ENCODE peak calls at places on chromosome 13, in four cellular contexts. G, K, Q and U are unnamed samples.

GRCh38 chr13:50529154-50529882 is 314.2 kb downstream of the DLEU7 start:
- DNase-seq in Q (peak), K (peak), G (no peak), U (peak)

GRCh38 chr13:75402787-75403186 is 79.2 kb downstream of the TBC1D4 start:
- DNase-seq in G (no peak), Q (no peak), K (no peak), U (no peak)

GRCh38 chr13:110127986-110128511 is 178.9 kb downstream of the COL4A1 start:
- DNase-seq in Q (no peak), G (no peak), K (no peak), U (peak)

GRCh38 chr13:30559274-30559673 is 58.4 kb upstream of the USPL1 start:
- DNase-seq in K (no peak), Q (no peak), G (no peak), U (no peak)

GRCh38 chr13:68428292-68428691 is 1198.2 kb upstream of the PCDH9 start:
- DNase-seq in G (no peak), Q (no peak), K (no peak), U (no peak)

GRCh38 chr13:93249918-93250306 is 23.3 kb downstream of the GPC6 start:
- DNase-seq in G (no peak), K (no peak), Q (no peak), U (no peak)

GRCh38 chr13:44437356-44438233 is 64.0 kb downstream of the SERP2 start:
- DNase-seq in Q (peak), G (no peak), K (peak), U (peak)

GRCh38 chr13:33349996-33350826 is 64.7 kb upstream of the STARD13 start:
- DNase-seq in G (no peak), Q (no peak), K (no peak), U (peak)

GRCh38 chr13:99425485-99426341 is 75.6 kb upstream of the TM9SF2 start:
- DNase-seq in G (peak), K (no peak), Q (no peak), U (no peak)

GRCh38 chr13:69910800-69911199 is 196.8 kb upstream of the ATXN8OS start:
- DNase-seq in K (no peak), G (no peak), Q (no peak), U (no peak)

GRCh38 chr13:21501709-21502108 is 42.6 kb upstream of the ZDHHC20 start:
- DNase-seq in K (no peak), G (no peak), Q (peak), U (no peak)

GRCh38 chr13:46667687-46668281 is 114.8 kb downstream of the LRCH1 start:
- DNase-seq in G (no peak), K (no peak), Q (no peak), U (no peak)

GRCh38 chr13:37984357-37984756 is 114.8 kb upstream of the TRPC4 start:
- DNase-seq in G (no peak), K (peak), Q (peak), U (no peak)

GRCh38 chr13:106104281-106104901 is 431.1 kb downstream of the EFNB2 start:
- DNase-seq in G (no peak), Q (peak), K (no peak), U (peak)

GRCh38 chr13:66657165-66657895 is 572.8 kb downstream of the PCDH9 start:
- DNase-seq in Q (peak), K (no peak), G (no peak), U (peak)

GRCh38 chr13:110559429-110559943 is 2.0 kb downstream of the RAB20 start:
- DNase-seq in G (no peak), K (no peak), Q (no peak), U (peak)

GRCh38 chr13:28140433-28141125 is 2.2 kb downstream of the PAN3 start:
- DNase-seq in G (no peak), Q (no peak), K (no peak), U (peak)

GRCh38 chr13:51525567-51526165 is 58.6 kb upstream of the WDFY2 start:
- DNase-seq in K (no peak), G (no peak), Q (peak), U (peak)

GRCh38 chr13:109989686-109990085 is 203.3 kb upstream of the IRS2 start:
- DNase-seq in G (no peak), Q (no peak), K (no peak), U (peak)

GRCh38 chr13:66225071-66225470 is 1005.1 kb downstream of the PCDH9 start:
- DNase-seq in Q (no peak), G (no peak), K (no peak), U (no peak)

GRCh38 chr13:28865951-28866350 is 45.8 kb downstream of the MTUS2 start:
- DNase-seq in G (no peak), K (no peak), Q (no peak), U (no peak)

GRCh38 chr13:99289674-99290337 is 17.4 kb downstream of the GPR183 start:
- DNase-seq in K (no peak), Q (no peak), G (no peak), U (no peak)

GRCh38 chr13:72221276-72221962 is 354.4 kb upstream of the DACH1 start:
- DNase-seq in Q (peak), G (no peak), K (peak), U (no peak)

GRCh38 chr13:23289917-23290357 is 109.2 kb downstream of the SGCG start:
- DNase-seq in G (no peak), K (peak), Q (peak), U (peak)

GRCh38 chr13:70703755-70704154 is 595.5 kb upstream of the KLHL1 start:
- DNase-seq in K (no peak), G (no peak), Q (no peak), U (no peak)

GRCh38 chr13:109715902-109716301 is 70.5 kb downstream of the IRS2 start:
- DNase-seq in K (peak), G (no peak), Q (peak), U (peak)

GRCh38 chr13:31361673-31362072 is 161.9 kb downstream of the B3GLCT start:
- DNase-seq in K (no peak), Q (no peak), G (no peak), U (no peak)

GRCh38 chr13:73060251-73061160 is 1.7 kb downstream of the KLF5 start:
- DNase-seq in Q (no peak), G (no peak), K (peak), U (peak)

GRCh38 chr13:42380420-42381164 is 108.6 kb downstream of the AKAP11 start:
- DNase-seq in K (no peak), G (peak), Q (no peak), U (no peak)
- TF ChIP-seq ELK1 in K (no peak), G (no peak), Q (no peak), U (no peak)

DNA sequence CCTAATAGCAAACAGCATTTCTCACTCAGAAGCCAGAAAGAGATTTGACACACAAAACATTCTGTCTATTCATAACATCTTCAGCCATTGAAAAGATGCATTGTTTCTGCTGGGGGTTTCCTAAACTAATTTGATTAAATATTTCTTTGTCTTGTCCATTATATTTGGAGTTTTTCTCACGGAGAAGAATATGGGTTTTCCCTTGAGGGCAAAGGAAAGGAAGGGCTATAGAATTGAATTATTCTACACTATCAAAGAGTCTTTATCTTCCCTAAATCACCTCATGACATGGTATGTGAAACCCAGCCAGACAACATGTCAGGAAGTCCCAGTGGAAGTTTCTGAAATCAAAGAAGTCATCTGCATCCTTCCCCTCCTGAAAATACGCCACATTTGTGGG is 186.4 kb downstream of the SHISA2 start:
- DNase-seq in K (no peak), G (no peak), Q (no peak), U (no peak)
- TF ChIP-seq ELK1 in K (no peak), G (no peak), Q (no peak), U (no peak)

GRCh38 chr13:82879921-82880320 is 1002.4 kb downstream of the SLITRK1 start:
- DNase-seq in Q (no peak), K (no peak), G (no peak), U (no peak)

DNA sequence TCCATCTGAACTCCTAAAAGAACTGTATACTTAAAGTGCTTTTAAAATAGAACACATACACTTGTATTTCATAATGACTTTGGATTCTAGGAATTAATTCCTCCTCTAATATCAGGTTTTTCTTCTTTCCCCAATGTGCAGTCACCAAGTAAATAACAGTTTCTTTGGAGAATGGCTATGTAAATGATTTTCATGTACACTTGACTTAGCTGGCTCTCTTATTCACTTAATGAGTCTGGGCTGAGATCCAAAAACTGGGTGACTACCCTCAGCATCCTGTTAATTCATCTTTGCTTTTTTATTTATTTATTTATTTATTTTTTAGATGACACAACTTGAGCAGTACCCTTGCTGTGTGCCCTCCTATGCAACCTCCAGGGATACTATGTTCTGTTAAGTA is 1003.7 kb downstream of the SLITRK1 start:
- DNase-seq in Q (no peak), K (no peak), G (no peak), U (no peak)
- TF ChIP-seq ELK1 in Q (no peak), K (no peak), G (no peak), U (no peak)

DNA sequence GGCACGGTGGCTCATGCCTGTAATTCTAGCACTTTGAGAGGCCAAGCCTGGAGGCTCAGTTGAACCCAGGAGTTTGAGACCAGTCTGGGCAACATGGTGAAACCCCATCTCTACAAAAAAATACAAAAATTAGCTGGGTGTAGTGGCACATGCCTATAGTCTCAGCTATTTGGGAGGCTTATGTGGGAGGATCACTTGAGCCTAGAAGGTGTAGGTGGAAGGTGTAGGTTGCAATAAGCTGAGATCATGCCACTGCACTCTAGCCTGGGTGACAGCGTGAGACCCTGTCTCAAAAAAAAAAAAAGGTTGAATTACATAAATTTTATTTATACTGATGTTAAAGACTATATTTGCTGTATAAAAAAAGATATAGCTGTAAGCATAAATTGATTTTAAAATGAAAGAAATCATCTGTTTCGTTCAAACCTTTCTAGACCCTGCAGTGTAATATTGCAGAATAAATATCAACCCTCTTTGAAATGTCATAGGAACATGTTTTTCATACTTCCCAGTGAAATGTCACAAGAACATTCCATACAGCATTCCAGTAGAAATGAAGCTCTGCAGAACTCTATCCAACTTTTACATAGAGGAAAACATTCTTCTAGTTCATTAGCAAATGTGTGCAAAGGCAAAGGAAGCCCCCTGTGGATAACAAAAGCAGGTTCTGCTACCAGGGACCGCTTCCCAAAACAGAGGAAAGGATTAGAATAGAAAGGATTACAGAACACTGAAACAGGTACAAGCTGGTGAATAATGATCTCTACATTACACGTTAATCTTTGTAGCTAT is 76.0 kb downstream of the CAB39L start:
- DNase-seq in Q (no peak), G (no peak), K (no peak), U (no peak)
- TF ChIP-seq ELK1 in Q (no peak), G (no peak), K (no peak), U (no peak)

DNA sequence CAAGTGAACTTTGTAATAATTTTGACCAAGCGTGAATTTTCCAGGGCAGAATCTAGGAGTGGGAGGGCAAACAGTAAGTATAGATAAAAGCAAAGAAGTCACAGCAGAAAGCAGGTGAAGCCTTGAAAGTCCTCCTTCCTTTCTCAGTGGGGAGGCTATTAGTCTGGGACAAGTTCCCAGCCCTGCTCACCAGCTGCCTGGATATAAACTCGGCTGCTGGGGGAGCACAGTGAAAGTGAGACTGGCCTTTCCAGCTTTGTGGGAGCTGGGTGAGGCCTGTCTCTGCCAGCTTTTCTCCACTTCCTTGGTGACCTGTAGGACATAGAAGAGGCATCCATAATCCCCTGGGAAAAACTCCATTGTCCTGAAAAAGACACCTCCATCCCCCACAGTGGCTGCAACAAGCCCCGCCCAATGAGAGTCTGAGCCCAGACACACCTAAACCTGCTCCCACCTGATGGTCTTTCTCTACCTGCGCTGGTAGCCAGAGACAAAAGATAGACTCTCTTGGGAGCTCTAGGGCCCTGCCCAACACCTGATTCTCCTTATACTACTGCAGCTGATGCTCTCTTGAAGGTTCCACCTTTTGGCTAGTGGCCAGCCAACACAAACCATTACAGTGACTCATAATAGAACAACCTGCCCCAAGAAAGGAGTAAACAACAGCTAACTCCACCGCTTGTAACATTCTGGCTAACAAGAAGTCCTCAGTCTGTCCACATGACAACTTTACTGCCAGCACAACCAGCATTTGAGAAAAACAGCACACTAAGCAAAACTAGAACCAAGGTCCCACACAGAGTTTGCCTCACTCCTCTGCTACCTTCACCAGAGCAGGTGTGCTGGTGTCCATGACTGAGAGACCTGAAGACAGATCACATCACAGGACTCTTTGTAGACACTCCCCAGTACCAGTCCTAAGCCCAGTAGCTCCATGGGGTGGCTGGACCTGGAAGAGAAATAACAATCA is 252.2 kb upstream of the SLITRK6 start:
- DNase-seq in K (no peak), Q (peak), G (no peak), U (no peak)
- TF ChIP-seq ELK1 in K (no peak), Q (no peak), G (no peak), U (no peak)

DNA sequence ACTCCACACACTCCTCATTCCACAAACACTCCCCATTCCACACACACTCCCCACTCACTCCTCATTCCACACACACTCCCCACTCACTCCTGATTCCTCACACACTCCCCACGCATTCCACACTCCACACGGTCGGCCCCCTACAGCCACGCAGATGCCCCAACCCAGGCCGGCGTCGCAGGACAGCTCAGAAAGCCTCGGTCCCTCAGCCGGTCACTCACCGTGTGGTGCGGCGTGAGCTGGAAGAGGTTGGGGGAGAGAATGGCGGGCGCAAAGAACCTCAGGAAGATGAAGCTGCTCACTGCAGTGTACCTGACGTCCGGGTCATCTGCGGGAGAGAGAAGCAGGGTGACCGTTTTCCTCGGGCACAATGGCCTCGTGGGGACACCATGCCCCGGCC is 39.0 kb upstream of the C13orf46 start:
- DNase-seq in K (no peak), G (no peak), Q (no peak), U (no peak)
- TF ChIP-seq ELK1 in K (no peak), G (no peak), Q (no peak), U (no peak)

GRCh38 chr13:98273824-98274786 is 97.0 kb upstream of the RNF113B start:
- DNase-seq in K (no peak), Q (no peak), G (no peak), U (peak)
- TF ChIP-seq ELK1 in K (no peak), Q (no peak), G (no peak), U (no peak)

DNA sequence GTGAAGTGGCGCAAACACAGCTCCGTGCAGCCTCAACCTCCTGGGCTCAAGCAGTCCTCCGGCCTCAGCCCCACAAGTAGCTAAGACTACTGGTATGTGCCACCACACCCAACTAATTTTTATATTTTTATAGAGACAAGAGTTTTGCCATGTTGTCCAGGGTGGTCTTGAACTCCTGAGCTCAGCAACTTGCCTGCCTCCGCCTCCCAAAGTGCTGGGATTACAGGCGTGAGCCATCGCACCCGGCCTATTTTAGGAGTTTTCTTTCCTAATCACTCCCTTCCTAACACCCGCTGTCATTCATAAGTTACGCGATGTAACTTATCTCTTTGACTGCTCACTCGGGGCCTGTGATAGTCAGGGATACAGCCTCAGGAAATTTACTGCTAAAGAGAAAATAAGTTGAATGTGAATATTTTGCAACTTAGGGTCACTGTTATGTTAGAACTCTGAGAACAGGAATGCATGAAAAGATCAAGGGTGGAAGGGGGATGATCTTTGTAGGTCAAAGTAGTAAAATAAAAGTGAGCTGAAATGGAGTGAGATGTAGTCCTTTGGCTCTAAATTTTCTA is 140.3 kb downstream of the DCT start:
- DNase-seq in K (no peak), G (no peak), Q (no peak), U (no peak)
- TF ChIP-seq ELK1 in K (no peak), G (no peak), Q (no peak), U (no peak)